ENCODE peak calls at places on chromosomes 3 and 15, in four cellular contexts. One of them, this sample, is unnamed.

GRCh38 chr3:184776916-184777315 is 35.0 kb upstream of the VPS8 start:
- DNase-seq in trophoblast cell: no peak
- DNase-seq in neuronal stem cell: no peak
- DNase-seq in H1: no peak
- DNase-seq in this sample: no peak

GRCh38 chr3:81585057-81585456 is 176.4 kb downstream of the GBE1 start:
- DNase-seq in H1: no peak
- DNase-seq in trophoblast cell: no peak
- DNase-seq in neuronal stem cell: no peak
- DNase-seq in this sample: no peak

GRCh38 chr3:14222457-14222856 is 43.8 kb downstream of the LSM3 start:
- DNase-seq in neuronal stem cell: no peak
- DNase-seq in trophoblast cell: no peak
- DNase-seq in H1: no peak
- DNase-seq in this sample: no peak

GRCh38 chr3:117892991-117893390 is 1141.7 kb downstream of the IGSF11 start:
- DNase-seq in neuronal stem cell: no peak
- DNase-seq in H1: no peak
- DNase-seq in trophoblast cell: no peak
- DNase-seq in this sample: no peak

GRCh38 chr15:73558529-73558928 is 74.7 kb downstream of the NPTN start:
- DNase-seq in neuronal stem cell: no peak
- DNase-seq in trophoblast cell: no peak
- DNase-seq in H1: no peak
- DNase-seq in this sample: no peak

GRCh38 chr3:71288269-71288930 is 295.1 kb downstream of the FOXP1 start:
- DNase-seq in neuronal stem cell: no peak
- DNase-seq in trophoblast cell: peak; percentile 91
- DNase-seq in H1: no peak
- DNase-seq in this sample: no peak

GRCh38 chr15:50183112-50183794 is 1.3 kb downstream of the SLC27A2 start:
- DNase-seq in H1: no peak
- DNase-seq in neuronal stem cell: no peak
- DNase-seq in trophoblast cell: no peak
- DNase-seq in this sample: no peak

GRCh38 chr3:114418724-114419543 is 125.1 kb downstream of the TIGIT start:
- DNase-seq in H1: no peak
- DNase-seq in trophoblast cell: peak; percentile 87
- DNase-seq in neuronal stem cell: peak; percentile 39
- DNase-seq in this sample: peak; percentile 85

GRCh38 chr15:27833974-27834373 is 265.1 kb downstream of the OCA2 start:
- DNase-seq in neuronal stem cell: no peak
- DNase-seq in trophoblast cell: no peak
- DNase-seq in H1: no peak
- DNase-seq in this sample: no peak

GRCh38 chr3:14687360-14687759 is 12.4 kb downstream of the C3orf20 start:
- DNase-seq in neuronal stem cell: no peak
- DNase-seq in trophoblast cell: no peak
- DNase-seq in H1: no peak
- DNase-seq in this sample: no peak

GRCh38 chr3:97340940-97341339 is 423.6 kb upstream of the ARL6 start:
- DNase-seq in trophoblast cell: no peak
- DNase-seq in H1: no peak
- DNase-seq in neuronal stem cell: no peak
- DNase-seq in this sample: no peak

GRCh38 chr15:70508561-70509281 is 254.6 kb downstream of the UACA start:
- DNase-seq in neuronal stem cell: no peak
- DNase-seq in trophoblast cell: peak; percentile 45
- DNase-seq in H1: no peak
- DNase-seq in this sample: peak; percentile 87

GRCh38 chr3:16888785-16889607 is 4.2 kb downstream of the PLCL2 start:
- DNase-seq in H1: no peak
- DNase-seq in trophoblast cell: peak; percentile 59
- DNase-seq in neuronal stem cell: no peak
- DNase-seq in this sample: no peak

GRCh38 chr15:70308011-70308761 is 210.5 kb upstream of the TLE3 start:
- DNase-seq in neuronal stem cell: no peak
- DNase-seq in H1: no peak
- DNase-seq in trophoblast cell: peak; percentile 36
- DNase-seq in this sample: no peak

GRCh38 chr3:136788154-136788553 is 30.8 kb upstream of the SLC35G2 start:
- DNase-seq in H1: no peak
- DNase-seq in trophoblast cell: no peak
- DNase-seq in neuronal stem cell: no peak
- DNase-seq in this sample: no peak

GRCh38 chr3:136783708-136784191 is 31.6 kb upstream of the STAG1 start:
- DNase-seq in trophoblast cell: peak; percentile 56
- DNase-seq in neuronal stem cell: no peak
- DNase-seq in H1: no peak
- DNase-seq in this sample: no peak

GRCh38 chr3:136789976-136790375 is 28.9 kb upstream of the SLC35G2 start:
- DNase-seq in H1: no peak
- DNase-seq in neuronal stem cell: no peak
- DNase-seq in trophoblast cell: no peak
- DNase-seq in this sample: no peak

GRCh38 chr3:136790786-136791185 is 28.1 kb upstream of the SLC35G2 start:
- DNase-seq in neuronal stem cell: no peak
- DNase-seq in H1: no peak
- DNase-seq in trophoblast cell: no peak
- DNase-seq in this sample: no peak

GRCh38 chr3:136787226-136787793 is 31.6 kb upstream of the SLC35G2 start:
- DNase-seq in H1: no peak
- DNase-seq in trophoblast cell: peak; percentile 10
- DNase-seq in neuronal stem cell: no peak
- DNase-seq in this sample: peak; percentile 53
- H3K4me3 ChIP-seq in H1: no peak overlapping the region
- H3K4me3 ChIP-seq in trophoblast cell: no peak overlapping the region
- H3K4me3 ChIP-seq in neuronal stem cell: no peak overlapping the region
- H3K4me3 ChIP-seq in this sample: peak overlapping the region; percentile 67

GRCh38 chr3:58058654-58059263 is 50.5 kb downstream of the FLNB start:
- DNase-seq in H1: no peak
- DNase-seq in trophoblast cell: peak; percentile 33
- DNase-seq in neuronal stem cell: no peak
- DNase-seq in this sample: peak; percentile 92
- H3K4me1 ChIP-seq in H1: peaks cover 15% of the 10 kb centered on the region
- H3K4me1 ChIP-seq in trophoblast cell: peaks cover 24% of the 10 kb centered on the region
- H3K4me1 ChIP-seq in neuronal stem cell: peaks cover 20% of the 10 kb centered on the region
- H3K4me1 ChIP-seq in this sample: peaks cover 23% of the 10 kb centered on the region

GRCh38 chr15:92645731-92646130 is 9.8 kb downstream of the FAM174B start:
- DNase-seq in neuronal stem cell: no peak
- DNase-seq in trophoblast cell: no peak
- DNase-seq in H1: no peak
- DNase-seq in this sample: no peak
- H2BK12ac ChIP-seq in neuronal stem cell: no peak overlapping the region
- H2BK12ac ChIP-seq in trophoblast cell: no peak overlapping the region
- H2BK12ac ChIP-seq in H1: peak overlapping the region; percentile 99
- H2BK12ac ChIP-seq in this sample: no peak overlapping the region

DNA sequence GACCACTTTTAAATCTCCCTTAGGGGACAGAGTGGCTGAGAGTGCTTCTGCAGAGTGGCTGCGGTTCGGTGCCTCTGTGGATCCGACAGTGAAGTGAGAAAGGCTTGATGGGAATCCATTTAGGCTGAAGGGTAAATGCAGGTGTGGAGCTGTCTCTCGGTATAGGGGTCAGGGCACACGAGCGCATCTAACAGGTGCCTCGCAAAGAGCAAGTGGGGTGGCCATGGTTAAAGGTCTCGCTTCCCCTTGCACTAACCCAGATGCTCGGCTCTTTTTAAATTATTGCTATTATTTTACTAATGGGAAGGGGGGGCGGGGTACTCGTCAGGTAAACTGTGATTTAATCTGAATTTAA is 598 bp upstream of the GJD2 start:
- DNase-seq in neuronal stem cell: no peak
- DNase-seq in H1: no peak
- DNase-seq in trophoblast cell: no peak
- DNase-seq in this sample: no peak
- H3K4me3 ChIP-seq in neuronal stem cell: no peak overlapping the region
- H3K4me3 ChIP-seq in H1: peak overlapping the region; percentile 80
- H3K4me3 ChIP-seq in trophoblast cell: peak overlapping the region; percentile 69
- H3K4me3 ChIP-seq in this sample: no peak overlapping the region

DNA sequence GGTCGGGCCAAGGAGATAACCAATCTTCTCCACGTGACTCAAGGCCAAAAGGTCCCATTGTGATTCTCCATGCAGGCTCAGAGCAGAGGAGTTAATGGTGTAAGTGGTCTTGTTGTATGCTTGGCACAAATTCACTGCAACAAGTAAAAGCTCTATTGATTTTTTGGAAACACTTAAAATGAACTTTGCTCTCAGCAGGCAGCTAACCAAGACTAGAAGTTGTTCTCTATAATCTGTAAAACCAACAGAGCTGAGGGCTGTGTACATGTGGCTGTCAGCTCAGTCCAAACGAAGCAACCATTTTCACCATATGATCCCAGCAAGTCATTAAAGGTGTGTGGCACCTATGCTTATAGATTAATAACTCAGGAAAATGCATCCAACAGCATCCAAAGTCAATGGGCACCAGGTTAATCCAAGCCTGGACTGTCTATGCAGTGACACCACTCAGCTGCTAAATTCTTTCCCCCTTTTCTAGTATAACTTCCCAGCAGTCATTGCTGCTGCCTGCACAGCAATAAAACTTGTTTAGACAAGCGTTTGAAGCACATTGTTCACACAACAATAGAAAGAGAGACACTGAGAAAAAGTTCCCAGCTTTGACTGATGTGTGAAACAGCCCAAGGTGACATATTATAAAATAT is 603.8 kb upstream of the ADAMTS9 start:
- DNase-seq in H1: no peak
- DNase-seq in neuronal stem cell: no peak
- DNase-seq in trophoblast cell: no peak
- DNase-seq in this sample: no peak
- H3K4me1 ChIP-seq in H1: no peaks in the 10 kb centered on the region
- H3K4me1 ChIP-seq in neuronal stem cell: peaks cover 2% of the 10 kb centered on the region
- H3K4me1 ChIP-seq in trophoblast cell: no peaks in the 10 kb centered on the region
- H3K4me1 ChIP-seq in this sample: no peaks in the 10 kb centered on the region

GRCh38 chr3:138845071-138845685 is 10.4 kb upstream of the PIK3CB start:
- DNase-seq in neuronal stem cell: no peak
- DNase-seq in H1: no peak
- DNase-seq in trophoblast cell: peak; percentile 65
- DNase-seq in this sample: no peak
- H2BK12ac ChIP-seq in neuronal stem cell: no peak overlapping the region
- H2BK12ac ChIP-seq in H1: peak overlapping the region; percentile 100
- H2BK12ac ChIP-seq in trophoblast cell: peak overlapping the region; percentile 36
- H2BK12ac ChIP-seq in this sample: no peak overlapping the region

This sample was measured in mesenchymal stem cell.